ENCODE peak calls at places on chromosomes 16 and 17, in four cellular contexts. Z is MG63; G is stimulated activated CD4-positive, alpha-beta T cell treated with anti-CD3 and anti-CD28 coated beads, TNF-alpha, amount 100 ng/mL, for 48 hours; R is GM10248. Q is an unnamed sample.

GRCh38 chr17:42317256-42317966 is 29.1 kb downstream of the STAT5A start:
- DNase-seq in Z (no peak), G (no peak), R (no peak), Q (no peak)

GRCh38 chr16:83901101-83901500 is 2.2 kb downstream of the MLYCD start:
- DNase-seq in Z (no peak), G (no peak), R (no peak), Q (no peak)

GRCh38 chr17:1532836-1533602 is 16.6 kb upstream of the INPP5K start:
- DNase-seq in Z (no peak), G (no peak), R (peak; percentile 42), Q (no peak)

GRCh38 chr17:69480197-69480596 is 65.7 kb downstream of the MAP2K6 start:
- DNase-seq in Z (no peak), G (no peak), R (no peak), Q (no peak)

GRCh38 chr17:65925606-65926307 is 266.2 kb downstream of the CEP112 start:
- DNase-seq in Z (no peak), G (no peak), R (no peak), Q (no peak)

GRCh38 chr17:79132271-79133064 is 57.8 kb downstream of the ENGASE start:
- DNase-seq in Z (no peak), G (no peak), R (no peak), Q (no peak)

GRCh38 chr17:46976626-46977270 is 2.3 kb downstream of the RPRML start:
- DNase-seq in Z (no peak), G (no peak), R (no peak), Q (no peak)

GRCh38 chr16:57892041-57892440 is 78.9 kb downstream of the CNGB1 start:
- DNase-seq in Z (peak; percentile 81), G (no peak), R (no peak), Q (no peak)

GRCh38 chr16:74936902-74937560 is 47.9 kb downstream of the WDR59 start:
- DNase-seq in Z (peak; percentile 9), G (no peak), R (peak; percentile 57), Q (no peak)

GRCh38 chr17:7557825-7558543 is 566 bp upstream of the TNFSF13 start:
- DNase-seq in Z (peak; percentile 58), G (no peak), R (peak; percentile 59), Q (peak; percentile 93)

GRCh38 chr17:535165-535564 is 179.5 kb downstream of the VPS53 start:
- DNase-seq in Z (no peak), G (no peak), R (no peak), Q (no peak)

GRCh38 chr16:84091460-84091859 is 25.3 kb downstream of the MBTPS1 start:
- DNase-seq in Z (no peak), G (no peak), R (no peak), Q (no peak)

GRCh38 chr17:11144358-11145233 is 96.4 kb upstream of the SHISA6 start:
- DNase-seq in Z (peak; percentile 57), G (no peak), R (no peak), Q (no peak)

GRCh38 chr16:56190903-56191806 is at the start of gene GNAO1:
- DNase-seq in Z (peak; percentile 82), G (peak; percentile 42), R (peak; percentile 50), Q (peak; percentile 88)

Q was measured in right lobe of liver.